ENCODE peak calls at places on chromosomes 3 and 15, in five cellular contexts. R is NCI-H460, U is NCI-H2081, T is H7, I is neuronal stem cell. F is an unnamed sample.

GRCh38 chr15:62360286-62360685 is 195.2 kb upstream of the C2CD4B start:
- DNase-seq in R (no peak), U (peak; percentile 7), T (no peak), I (no peak), F (no peak)

GRCh38 chr3:196726788-196727675 is 12.6 kb upstream of the PAK2 start:
- DNase-seq in R (no peak), U (no peak), T (no peak), I (no peak), F (no peak)

GRCh38 chr3:132773071-132773619 is 50.9 kb upstream of the NPHP3 start:
- DNase-seq in R (no peak), U (no peak), T (no peak), I (peak; percentile 4), F (no peak)

GRCh38 chr15:56307180-56307579 is 58.0 kb upstream of the TEX9 start:
- DNase-seq in R (no peak), U (peak; percentile 99), T (peak; percentile 16), I (no peak), F (peak; percentile 38)

GRCh38 chr3:127777332-127777731 is 45.0 kb downstream of the MGLL start:
- DNase-seq in R (no peak), U (peak; percentile 41), T (no peak), I (no peak), F (no peak)

GRCh38 chr3:64290161-64290560 is 64.9 kb upstream of the PRICKLE2 start:
- DNase-seq in R (no peak), U (no peak), T (no peak), I (no peak), F (no peak)

GRCh38 chr3:160756907-160757623 is 1.0 kb downstream of the PPM1L start:
- DNase-seq in R (no peak), U (no peak), T (peak; percentile 10), I (peak; percentile 24), F (no peak)

GRCh38 chr3:191528589-191528988 is 67.6 kb downstream of the PYDC2 start:
- DNase-seq in R (no peak), U (no peak), T (no peak), I (no peak), F (no peak)

GRCh38 chr15:88448991-88449461 is 18.2 kb downstream of the MRPL46 start:
- DNase-seq in R (no peak), U (no peak), T (no peak), I (no peak), F (no peak)

GRCh38 chr3:141105828-141106628 is 54.9 kb downstream of the SPSB4 start:
- DNase-seq in R (peak; percentile 59), U (peak; percentile 87), T (peak; percentile 77), I (peak; percentile 80), F (peak; percentile 65)

GRCh38 chr3:133895208-133896001 is at the start of gene RAB6B:
- DNase-seq in R (peak; percentile 11), U (peak; percentile 67), T (peak; percentile 95), I (peak; percentile 61), F (peak; percentile 33)

GRCh38 chr3:114698355-114699105 is 404.7 kb downstream of the TIGIT start:
- DNase-seq in R (no peak), U (no peak), T (no peak), I (no peak), F (no peak)

GRCh38 chr3:181700168-181701087 is 11.3 kb upstream of the SOX2 start:
- DNase-seq in R (peak; percentile 61), U (peak; percentile 96), T (peak; percentile 75), I (peak; percentile 88), F (peak; percentile 92)

GRCh38 chr3:12175844-12176453 is 17.2 kb upstream of the TIMP4 start:
- DNase-seq in R (no peak), U (peak; percentile 15), T (peak; percentile 74), I (peak; percentile 62), F (no peak)

GRCh38 chr15:69787791-69788190 is 309.9 kb downstream of the TLE3 start:
- DNase-seq in R (no peak), U (no peak), T (peak; percentile 17), I (no peak), F (no peak)

GRCh38 chr3:43451670-43452254 is 165.4 kb downstream of the SNRK start:
- DNase-seq in R (no peak), U (no peak), T (no peak), I (no peak), F (no peak)

GRCh38 chr3:150022406-150023238 is 51.9 kb upstream of the PFN2 start:
- DNase-seq in R (peak; percentile 49), U (peak; percentile 14), T (no peak), I (no peak), F (no peak)

GRCh38 chr3:52090131-52090548 is 33.8 kb upstream of the DUSP7 start:
- DNase-seq in R (no peak), U (no peak), T (no peak), I (no peak), F (no peak)

GRCh38 chr3:76912966-76913365 is 126.9 kb upstream of the ROBO2 start:
- DNase-seq in R (no peak), U (no peak), T (no peak), I (no peak), F (no peak)

GRCh38 chr3:108119398-108120109 is 28.7 kb upstream of the CD47 start:
- DNase-seq in R (no peak), U (no peak), T (no peak), I (no peak), F (no peak)

GRCh38 chr15:40038654-40039543 is at the start of gene SRP14:
- DNase-seq in R (peak; percentile 88), U (peak; percentile 96), T (peak; percentile 96), I (peak; percentile 90), F (peak; percentile 89)

F was measured in NCI-H774.